ENCODE peak calls at places on chromosomes 7 and 10, in six cellular contexts. C is HEK293T; Q is activated T-cell treated with anti-CD3 and anti-CD28 coated beads, Interleukin-2, amount 50 U/mL, for 72 hours; G is KBM-7; X is NCI-H1417; J is OCI-LY7. B is an unnamed sample.

GRCh38 chr10:132959296-132959961 is 17.1 kb upstream of the CFAP46 start:
- DNase-seq in C (no peak), Q (no peak), G (no peak), X (no peak), J (no peak), B (no peak)

GRCh38 chr7:119572132-119572531 is 700.8 kb upstream of the KCND2 start:
- DNase-seq in C (no peak), Q (no peak), G (no peak), X (no peak), J (no peak), B (no peak)

GRCh38 chr10:49598986-49599385 is 11.1 kb upstream of the SLC18A3 start:
- DNase-seq in C (no peak), Q (no peak), G (no peak), X (no peak), J (no peak), B (no peak)

GRCh38 chr10:17084258-17084657 is 45.4 kb downstream of the CUBN start:
- DNase-seq in C (no peak), Q (no peak), G (no peak), X (no peak), J (no peak), B (no peak)

GRCh38 chr10:63003816-63004453 is 129.2 kb upstream of the NRBF2 start:
- DNase-seq in C (no peak), Q (no peak), G (no peak), X (no peak), J (peak), B (no peak)

GRCh38 chr10:43138757-43139241 is 554 bp downstream of the CSGALNACT2 start:
- DNase-seq in C (no peak), Q (peak), G (peak), X (peak), J (peak), B (no peak)

GRCh38 chr7:32069251-32069650 is 956 bp downstream of the PDE1C start:
- DNase-seq in C (no peak), Q (no peak), G (no peak), X (no peak), J (no peak), B (no peak)

GRCh38 chr7:11319491-11320274 is 346.0 kb downstream of the PHF14 start:
- DNase-seq in C (no peak), Q (no peak), G (no peak), X (no peak), J (no peak), B (no peak)

GRCh38 chr10:116926426-116926825 is 77.1 kb downstream of the ENO4 start:
- DNase-seq in C (no peak), Q (no peak), G (no peak), X (no peak), J (no peak), B (no peak)

GRCh38 chr10:79017882-79018550 is 50.8 kb upstream of the ZMIZ1 start:
- DNase-seq in C (no peak), Q (no peak), G (no peak), X (no peak), J (no peak), B (no peak)

GRCh38 chr10:133013478-133013877 is 71.1 kb upstream of the CFAP46 start:
- DNase-seq in C (no peak), Q (no peak), G (peak), X (no peak), J (no peak), B (no peak)

GRCh38 chr10:77919713-77920108 is 6.8 kb downstream of the DLG5 start:
- DNase-seq in C (no peak), Q (no peak), G (no peak), X (no peak), J (no peak), B (no peak)

GRCh38 chr7:107234436-107234835 is 65.6 kb downstream of the HBP1 start:
- DNase-seq in C (no peak), Q (no peak), G (no peak), X (peak), J (no peak), B (no peak)

GRCh38 chr10:21624951-21625350 is 90.9 kb downstream of the MLLT10 start:
- DNase-seq in C (no peak), Q (no peak), G (no peak), X (no peak), J (no peak), B (no peak)

GRCh38 chr7:43753401-43753800 is 5.1 kb upstream of the BLVRA start:
- DNase-seq in C (no peak), Q (no peak), G (no peak), X (no peak), J (no peak), B (no peak)

GRCh38 chr7:150380463-150380862 is 1.3 kb downstream of the ZNF775 start:
- DNase-seq in C (no peak), Q (no peak), G (no peak), X (no peak), J (no peak), B (no peak)

GRCh38 chr7:153406486-153406872 is 645.7 kb upstream of the DPP6 start:
- DNase-seq in C (no peak), Q (no peak), G (no peak), X (no peak), J (no peak), B (no peak)

GRCh38 chr10:49255883-49256282 is 43.1 kb upstream of the C10orf71 start:
- DNase-seq in C (no peak), Q (no peak), G (no peak), X (no peak), J (no peak), B (no peak)

GRCh38 chr7:37315752-37316711 is 132.6 kb downstream of the ELMO1 start:
- DNase-seq in C (no peak), Q (no peak), G (no peak), X (no peak), J (no peak), B (no peak)

GRCh38 chr10:96967847-96968246 is 135.7 kb downstream of the LCOR start:
- DNase-seq in C (no peak), Q (no peak), G (no peak), X (no peak), J (no peak), B (no peak)

GRCh38 chr10:29908977-29909376 is 150.4 kb downstream of the JCAD start:
- DNase-seq in C (no peak), Q (peak), G (no peak), X (peak), J (no peak), B (no peak)

GRCh38 chr7:93890464-93891068 is at the start of gene TFPI2:
- DNase-seq in C (peak), Q (peak), G (no peak), X (no peak), J (no peak), B (peak)

GRCh38 chr7:112668561-112668960 is 121.6 kb downstream of the TMEM168 start:
- DNase-seq in C (no peak), Q (no peak), G (no peak), X (no peak), J (no peak), B (no peak)

GRCh38 chr7:104862719-104863118 is 151.3 kb upstream of the KMT2E start:
- DNase-seq in C (peak), Q (no peak), G (no peak), X (peak), J (peak), B (no peak)

GRCh38 chr10:43482319-43483078 is 45.6 kb downstream of the ZNF487 start:
- DNase-seq in C (no peak), Q (no peak), G (no peak), X (no peak), J (no peak), B (no peak)

GRCh38 chr7:94216944-94217461 is 177.7 kb upstream of the COL1A2 start:
- DNase-seq in C (no peak), Q (no peak), G (no peak), X (peak), J (no peak), B (no peak)

GRCh38 chr10:121772890-121773289 is 154.9 kb downstream of the ATE1 start:
- DNase-seq in C (no peak), Q (no peak), G (no peak), X (no peak), J (no peak), B (no peak)

GRCh38 chr7:16416289-16417282 is 4.8 kb downstream of the CRPPA start:
- DNase-seq in C (no peak), Q (no peak), G (peak), X (no peak), J (no peak), B (no peak)

GRCh38 chr7:81267508-81267907 is 348.7 kb upstream of the SEMA3C start:
- DNase-seq in C (no peak), Q (no peak), G (no peak), X (peak), J (no peak), B (no peak)

B was measured in progenitor cell of endocrine pancreas.